ENCODE peak calls at places on chromosomes 6 and 20, in six cellular contexts. T, J, X, E, Y and P are unnamed samples.

GRCh38 chr20:24891546-24892393 is 57.3 kb upstream of the CST7 start:
- DNase-seq in Y (no peak), E (no peak), J (no peak), X (no peak), T (no peak), P (no peak)

GRCh38 chr6:104896914-104897313 is 37.2 kb upstream of the HACE1 start:
- DNase-seq in T (peak), J (no peak), Y (no peak), X (no peak), E (peak), P (no peak)

GRCh38 chr6:130585587-130585986 is 219.8 kb downstream of the TMEM200A start:
- DNase-seq in Y (no peak), X (no peak), J (no peak), T (no peak), E (no peak), P (no peak)

GRCh38 chr6:44176935-44177509 is 18.4 kb downstream of the CAPN11 start:
- DNase-seq in J (no peak), Y (no peak), T (no peak), E (no peak), X (no peak), P (no peak)

GRCh38 chr6:140538926-140539325 is 1164.5 kb upstream of the CITED2 start:
- DNase-seq in X (no peak), E (peak), J (no peak), Y (no peak), T (peak), P (no peak)

GRCh38 chr6:79868098-79868722 is 79.1 kb downstream of the ELOVL4 start:
- DNase-seq in J (no peak), T (peak), E (peak), X (peak), Y (peak), P (peak)

GRCh38 chr6:88490865-88491264 is 324.7 kb upstream of the CNR1 start:
- DNase-seq in T (peak), X (no peak), J (peak), E (no peak), Y (no peak), P (no peak)

GRCh38 chr6:43739642-43740091 is 30.3 kb upstream of the VEGFA start:
- DNase-seq in X (no peak), E (no peak), J (no peak), Y (peak), T (no peak), P (no peak)

GRCh38 chr6:156639023-156639728 is 138.0 kb upstream of the ARID1B start:
- DNase-seq in Y (no peak), X (no peak), T (no peak), J (no peak), E (no peak), P (no peak)

GRCh38 chr6:111057074-111057752 is 30.1 kb upstream of the SLC16A10 start:
- DNase-seq in Y (no peak), J (no peak), E (peak), X (peak), T (peak), P (peak)

GRCh38 chr6:79377830-79378460 is 143.5 kb upstream of the HMGN3 start:
- DNase-seq in X (no peak), J (no peak), E (peak), Y (no peak), T (no peak), P (no peak)